ENCODE peak calls at places on chromosomes 1 and 21, in eight cellular contexts. One of them, this sample, is unnamed.
A peak's percentile ranks its signal among the peaks of the same experiment; 100 is the strongest.

GRCh38 chr1:227315500-227316346 is 2.6 kb downstream of the CDC42BPA start:
- DNase-seq in adrenal gland: peak; percentile 72
- DNase-seq in psoas muscle: peak; percentile 19
- DNase-seq in AG09319: peak; percentile 47
- DNase-seq in brain microvascular endothelial cell: peak; percentile 45
- DNase-seq in GM06990: no peak
- DNase-seq in omental fat pad: no peak
- DNase-seq in fibroblast of lung: peak; percentile 64
- DNase-seq in this sample: no peak

GRCh38 chr1:170027760-170028159 is 46.7 kb downstream of the KIFAP3 start:
- DNase-seq in adrenal gland: no peak
- DNase-seq in psoas muscle: no peak
- DNase-seq in AG09319: no peak
- DNase-seq in brain microvascular endothelial cell: no peak
- DNase-seq in GM06990: no peak
- DNase-seq in omental fat pad: no peak
- DNase-seq in fibroblast of lung: peak; percentile 1
- DNase-seq in this sample: no peak

GRCh38 chr1:60527567-60527966 is 454.0 kb upstream of the C1orf87 start:
- DNase-seq in adrenal gland: no peak
- DNase-seq in psoas muscle: no peak
- DNase-seq in AG09319: no peak
- DNase-seq in brain microvascular endothelial cell: no peak
- DNase-seq in GM06990: no peak
- DNase-seq in omental fat pad: no peak
- DNase-seq in fibroblast of lung: no peak
- DNase-seq in this sample: no peak

GRCh38 chr1:9376886-9377333 is 84.2 kb downstream of the SPSB1 start:
- DNase-seq in adrenal gland: peak; percentile 30
- DNase-seq in psoas muscle: peak; percentile 78
- DNase-seq in AG09319: no peak
- DNase-seq in brain microvascular endothelial cell: no peak
- DNase-seq in GM06990: no peak
- DNase-seq in omental fat pad: no peak
- DNase-seq in fibroblast of lung: peak; percentile 85
- DNase-seq in this sample: no peak

GRCh38 chr1:221712776-221713431 is 29.0 kb downstream of the DUSP10 start:
- DNase-seq in adrenal gland: no peak
- DNase-seq in psoas muscle: no peak
- DNase-seq in AG09319: no peak
- DNase-seq in brain microvascular endothelial cell: no peak
- DNase-seq in GM06990: peak; percentile 58
- DNase-seq in omental fat pad: no peak
- DNase-seq in fibroblast of lung: no peak
- DNase-seq in this sample: peak; percentile 40

GRCh38 chr1:24929091-24929875 is 793 bp downstream of the RUNX3 start:
- DNase-seq in adrenal gland: no peak
- DNase-seq in psoas muscle: no peak
- DNase-seq in AG09319: no peak
- DNase-seq in brain microvascular endothelial cell: no peak
- DNase-seq in GM06990: peak; percentile 74
- DNase-seq in omental fat pad: no peak
- DNase-seq in fibroblast of lung: no peak
- DNase-seq in this sample: no peak

GRCh38 chr1:33743221-33743998 is 120.5 kb upstream of the HMGB4 start:
- DNase-seq in adrenal gland: no peak
- DNase-seq in psoas muscle: no peak
- DNase-seq in AG09319: no peak
- DNase-seq in brain microvascular endothelial cell: no peak
- DNase-seq in GM06990: no peak
- DNase-seq in omental fat pad: no peak
- DNase-seq in fibroblast of lung: no peak
- DNase-seq in this sample: no peak

GRCh38 chr1:156592158-156592909 is 758 bp downstream of the NAXE start:
- DNase-seq in adrenal gland: no peak
- DNase-seq in psoas muscle: no peak
- DNase-seq in AG09319: no peak
- DNase-seq in brain microvascular endothelial cell: no peak
- DNase-seq in GM06990: no peak
- DNase-seq in omental fat pad: no peak
- DNase-seq in fibroblast of lung: peak; percentile 2
- DNase-seq in this sample: no peak

GRCh38 chr1:14810631-14811325 is 212.3 kb downstream of the KAZN start:
- DNase-seq in adrenal gland: no peak
- DNase-seq in psoas muscle: no peak
- DNase-seq in AG09319: no peak
- DNase-seq in brain microvascular endothelial cell: no peak
- DNase-seq in GM06990: no peak
- DNase-seq in omental fat pad: no peak
- DNase-seq in fibroblast of lung: peak; percentile 71
- DNase-seq in this sample: no peak

GRCh38 chr21:45443595-45444181 is 38.7 kb downstream of the COL18A1 start:
- DNase-seq in adrenal gland: no peak
- DNase-seq in psoas muscle: peak; percentile 4
- DNase-seq in AG09319: no peak
- DNase-seq in brain microvascular endothelial cell: no peak
- DNase-seq in GM06990: no peak
- DNase-seq in omental fat pad: no peak
- DNase-seq in fibroblast of lung: no peak
- DNase-seq in this sample: no peak
- TF ChIP-seq CTCF in adrenal gland: no peak
- TF ChIP-seq CTCF in psoas muscle: no peak
- TF ChIP-seq CTCF in AG09319: no peak
- TF ChIP-seq CTCF in brain microvascular endothelial cell: peak; percentile 18
- TF ChIP-seq CTCF in GM06990: peak; percentile 31
- TF ChIP-seq CTCF in omental fat pad: no peak
- TF ChIP-seq CTCF in fibroblast of lung: no peak
- TF ChIP-seq CTCF in this sample: no peak

DNA sequence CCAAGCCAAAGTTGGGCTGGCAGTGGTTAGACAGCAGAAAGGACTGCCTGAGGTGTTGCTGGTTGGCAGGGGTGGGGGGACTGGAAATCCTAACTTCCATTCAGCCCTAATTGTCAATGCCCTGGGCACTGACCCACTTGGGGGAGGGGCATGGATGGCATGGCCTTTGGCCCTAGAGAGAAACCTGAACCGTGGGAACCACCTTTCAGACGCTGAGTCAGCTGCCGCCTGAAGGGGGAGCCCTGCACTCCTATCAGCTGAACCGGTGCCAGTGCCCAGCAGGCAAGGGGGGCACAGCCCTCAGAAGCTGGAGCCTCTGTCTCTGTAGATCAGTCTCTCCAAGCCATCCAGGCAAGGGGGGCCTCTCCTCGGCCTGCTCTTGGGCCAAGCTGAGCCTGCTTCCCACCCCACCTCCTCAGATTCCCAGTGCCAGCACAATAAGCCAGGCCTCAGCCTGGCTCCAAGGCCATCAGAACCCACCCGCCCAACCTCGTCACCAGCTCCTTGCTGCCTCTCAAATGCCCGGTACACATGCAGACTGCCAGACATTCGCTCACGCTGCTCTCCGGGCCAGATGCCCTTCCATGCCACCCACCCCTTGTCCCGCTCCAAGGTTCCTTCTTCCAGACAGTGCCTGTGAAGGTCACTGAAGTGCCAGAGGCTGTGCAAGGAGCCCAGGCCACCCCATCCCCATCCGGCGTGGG is 11.6 kb downstream of the TINAGL1 start:
- DNase-seq in adrenal gland: peak; percentile 83
- DNase-seq in psoas muscle: peak; percentile 52
- DNase-seq in AG09319: no peak
- DNase-seq in brain microvascular endothelial cell: no peak
- DNase-seq in GM06990: peak; percentile 30
- DNase-seq in omental fat pad: peak; percentile 32
- DNase-seq in fibroblast of lung: no peak
- DNase-seq in this sample: peak; percentile 86
- TF ChIP-seq CTCF in adrenal gland: peak; percentile 52
- TF ChIP-seq CTCF in psoas muscle: peak; percentile 43
- TF ChIP-seq CTCF in AG09319: peak; percentile 71
- TF ChIP-seq CTCF in brain microvascular endothelial cell: peak; percentile 81
- TF ChIP-seq CTCF in GM06990: peak; percentile 91
- TF ChIP-seq CTCF in omental fat pad: no peak
- TF ChIP-seq CTCF in fibroblast of lung: peak; percentile 32
- TF ChIP-seq CTCF in this sample: peak; percentile 69

GRCh38 chr1:50622259-50622658 is 199.0 kb upstream of the DMRTA2 start:
- DNase-seq in adrenal gland: no peak
- DNase-seq in psoas muscle: no peak
- DNase-seq in AG09319: no peak
- DNase-seq in brain microvascular endothelial cell: no peak
- DNase-seq in GM06990: no peak
- DNase-seq in omental fat pad: no peak
- DNase-seq in fibroblast of lung: no peak
- DNase-seq in this sample: no peak

GRCh38 chr1:50615036-50615750 is 191.9 kb upstream of the DMRTA2 start:
- DNase-seq in adrenal gland: no peak
- DNase-seq in psoas muscle: no peak
- DNase-seq in AG09319: no peak
- DNase-seq in brain microvascular endothelial cell: no peak
- DNase-seq in GM06990: no peak
- DNase-seq in omental fat pad: no peak
- DNase-seq in fibroblast of lung: peak; percentile 17
- DNase-seq in this sample: no peak

GRCh38 chr1:50620680-50621329 is 197.6 kb upstream of the DMRTA2 start:
- DNase-seq in adrenal gland: no peak
- DNase-seq in psoas muscle: no peak
- DNase-seq in AG09319: no peak
- DNase-seq in brain microvascular endothelial cell: no peak
- DNase-seq in GM06990: no peak
- DNase-seq in omental fat pad: no peak
- DNase-seq in fibroblast of lung: peak; percentile 56
- DNase-seq in this sample: no peak
- TF ChIP-seq CTCF in adrenal gland: no peak
- TF ChIP-seq CTCF in psoas muscle: peak; percentile 10
- TF ChIP-seq CTCF in AG09319: peak; percentile 45
- TF ChIP-seq CTCF in brain microvascular endothelial cell: peak; percentile 65
- TF ChIP-seq CTCF in GM06990: peak; percentile 9
- TF ChIP-seq CTCF in omental fat pad: no peak
- TF ChIP-seq CTCF in fibroblast of lung: peak; percentile 39
- TF ChIP-seq CTCF in this sample: no peak

DNA sequence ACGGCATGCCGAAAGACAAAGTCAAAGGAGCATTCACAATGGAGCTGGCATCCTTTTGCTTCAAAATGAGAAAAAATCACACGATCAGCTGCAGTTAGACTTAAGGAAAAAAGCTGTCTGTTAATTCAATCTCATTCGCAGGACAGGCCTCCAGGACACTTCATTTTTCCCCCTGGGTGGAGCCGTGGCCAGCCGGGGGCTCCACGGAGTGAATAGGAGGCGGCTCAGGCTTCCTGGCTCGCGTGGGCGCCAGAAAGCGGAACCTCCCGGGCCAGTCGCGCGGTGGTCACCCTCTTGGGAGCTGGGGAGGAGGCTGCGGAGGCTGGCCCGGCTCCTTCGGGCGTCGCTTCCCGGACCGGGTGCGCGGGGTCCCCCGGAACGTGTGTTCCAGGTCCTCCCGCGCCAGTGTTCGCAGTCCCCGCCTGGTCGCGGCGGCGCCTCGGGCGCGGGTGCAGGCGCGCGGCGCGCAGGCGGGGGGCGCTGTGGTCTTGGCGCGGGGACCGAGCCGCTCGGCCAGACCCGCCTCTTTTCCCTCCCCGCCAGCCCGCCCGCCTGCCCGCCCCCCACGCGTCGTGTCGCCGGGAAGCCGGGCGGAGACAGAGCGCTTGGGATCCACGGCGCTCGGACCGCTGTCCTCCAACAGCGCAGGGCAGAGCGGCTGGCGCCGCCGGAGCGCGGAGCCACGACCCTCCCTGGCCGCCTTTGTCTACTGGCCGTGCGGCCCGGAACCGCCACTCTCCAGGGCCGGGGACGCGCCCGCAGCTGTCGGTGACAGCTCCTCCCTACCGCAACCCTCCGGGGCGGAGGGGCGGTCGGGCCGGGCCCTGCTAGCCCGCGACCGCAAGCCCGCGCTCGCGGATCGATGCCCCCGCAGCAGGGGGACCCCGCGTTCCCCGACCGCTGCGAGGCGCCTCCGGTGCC is at the start of gene RHOU:
- DNase-seq in adrenal gland: peak; percentile 75
- DNase-seq in psoas muscle: peak; percentile 80
- DNase-seq in AG09319: no peak
- DNase-seq in brain microvascular endothelial cell: no peak
- DNase-seq in GM06990: peak; percentile 13
- DNase-seq in omental fat pad: peak; percentile 42
- DNase-seq in fibroblast of lung: peak; percentile 45
- DNase-seq in this sample: peak; percentile 63
- TF ChIP-seq CTCF in adrenal gland: peak; percentile 98
- TF ChIP-seq CTCF in psoas muscle: peak; percentile 86
- TF ChIP-seq CTCF in AG09319: no peak
- TF ChIP-seq CTCF in brain microvascular endothelial cell: peak; percentile 15
- TF ChIP-seq CTCF in GM06990: no peak
- TF ChIP-seq CTCF in omental fat pad: no peak
- TF ChIP-seq CTCF in fibroblast of lung: peak; percentile 23
- TF ChIP-seq CTCF in this sample: peak; percentile 38

GRCh38 chr21:31460985-31461384 is 116.9 kb upstream of the TIAM1 start:
- DNase-seq in adrenal gland: no peak
- DNase-seq in psoas muscle: no peak
- DNase-seq in AG09319: no peak
- DNase-seq in brain microvascular endothelial cell: no peak
- DNase-seq in GM06990: no peak
- DNase-seq in omental fat pad: no peak
- DNase-seq in fibroblast of lung: no peak
- DNase-seq in this sample: no peak

GRCh38 chr21:31456201-31456600 is 112.1 kb upstream of the TIAM1 start:
- DNase-seq in adrenal gland: no peak
- DNase-seq in psoas muscle: no peak
- DNase-seq in AG09319: no peak
- DNase-seq in brain microvascular endothelial cell: no peak
- DNase-seq in GM06990: no peak
- DNase-seq in omental fat pad: no peak
- DNase-seq in fibroblast of lung: no peak
- DNase-seq in this sample: no peak

GRCh38 chr21:31459457-31459856 is 115.4 kb upstream of the TIAM1 start:
- DNase-seq in adrenal gland: no peak
- DNase-seq in psoas muscle: no peak
- DNase-seq in AG09319: no peak
- DNase-seq in brain microvascular endothelial cell: no peak
- DNase-seq in GM06990: no peak
- DNase-seq in omental fat pad: no peak
- DNase-seq in fibroblast of lung: no peak
- DNase-seq in this sample: no peak

GRCh38 chr21:31455506-31455905 is 111.4 kb upstream of the TIAM1 start:
- DNase-seq in adrenal gland: no peak
- DNase-seq in psoas muscle: no peak
- DNase-seq in AG09319: no peak
- DNase-seq in brain microvascular endothelial cell: no peak
- DNase-seq in GM06990: no peak
- DNase-seq in omental fat pad: no peak
- DNase-seq in fibroblast of lung: no peak
- DNase-seq in this sample: no peak

GRCh38 chr21:31457675-31458074 is 113.6 kb upstream of the TIAM1 start:
- DNase-seq in adrenal gland: no peak
- DNase-seq in psoas muscle: no peak
- DNase-seq in AG09319: no peak
- DNase-seq in brain microvascular endothelial cell: no peak
- DNase-seq in GM06990: no peak
- DNase-seq in omental fat pad: no peak
- DNase-seq in fibroblast of lung: no peak
- DNase-seq in this sample: no peak
- TF ChIP-seq CTCF in adrenal gland: no peak
- TF ChIP-seq CTCF in psoas muscle: no peak
- TF ChIP-seq CTCF in AG09319: no peak
- TF ChIP-seq CTCF in brain microvascular endothelial cell: peak; percentile 11
- TF ChIP-seq CTCF in GM06990: peak; percentile 28
- TF ChIP-seq CTCF in omental fat pad: no peak
- TF ChIP-seq CTCF in fibroblast of lung: no peak
- TF ChIP-seq CTCF in this sample: no peak

This sample was measured in GM13976.